ENCODE peak calls at places on chromosome 18, in five cellular contexts. N is activated CD8-positive, alpha-beta T cell treated with anti-CD3 and anti-CD28 coated beads for 36 hours; W is NCI-H748 treated with DMSO at 0.1 percent for 48 hours; O is NCI-H345; R is upper lobe of right lung. T is an unnamed sample.

GRCh38 chr18:76490701-76491171 is 4.3 kb downstream of the ZNF516 start:
- DNase-seq in N (peak; percentile 62), R (peak; percentile 87), W (peak; percentile 23), O (peak; percentile 47), T (peak; percentile 61)

GRCh38 chr18:2135309-2135708 is 436.0 kb downstream of the METTL4 start:
- DNase-seq in W (no peak), R (no peak), O (no peak), N (no peak), T (no peak)

GRCh38 chr18:24534737-24535136 is 74.3 kb downstream of the HRH4 start:
- DNase-seq in O (no peak), W (no peak), N (no peak), R (no peak), T (no peak)

GRCh38 chr18:57780318-57781127 is 22.6 kb downstream of the ATP8B1 start:
- DNase-seq in W (peak; percentile 63), N (no peak), R (no peak), O (peak; percentile 31), T (no peak)

GRCh38 chr18:15165048-15165447 is 417.1 kb downstream of the ANKRD30B start:
- DNase-seq in N (no peak), O (no peak), R (no peak), W (no peak), T (no peak)

GRCh38 chr18:63319383-63320040 is at the start of gene BCL2:
- DNase-seq in O (peak; percentile 59), N (peak; percentile 55), R (no peak), W (no peak), T (peak; percentile 64)

GRCh38 chr18:48824231-48824970 is 126.4 kb downstream of the SMAD7 start:
- DNase-seq in O (no peak), R (no peak), W (no peak), N (no peak), T (no peak)

GRCh38 chr18:44625367-44625766 is 55.3 kb upstream of the SETBP1 start:
- DNase-seq in O (no peak), R (no peak), N (no peak), W (no peak), T (peak; percentile 49)

GRCh38 chr18:9750606-9751304 is 42.7 kb downstream of the RAB31 start:
- DNase-seq in W (no peak), N (no peak), O (no peak), R (no peak), T (no peak)

GRCh38 chr18:78006006-78006802 is 756.6 kb downstream of the GALR1 start:
- DNase-seq in W (no peak), N (no peak), R (no peak), O (no peak), T (no peak)

GRCh38 chr18:57781128-57781463 is 22.0 kb downstream of the ATP8B1 start:
- DNase-seq in O (no peak), R (no peak), W (no peak), N (no peak), T (no peak)

GRCh38 chr18:77004555-77005380 is 127.8 kb downstream of the MBP start:
- DNase-seq in N (peak; percentile 18), O (no peak), R (peak; percentile 66), W (no peak), T (no peak)

GRCh38 chr18:8052237-8052701 is 485.2 kb downstream of the PTPRM start:
- DNase-seq in N (peak; percentile 41), W (peak; percentile 14), R (no peak), O (no peak), T (no peak)

GRCh38 chr18:5890606-5891360 is 4.5 kb downstream of the TMEM200C start:
- DNase-seq in N (peak; percentile 45), W (peak; percentile 38), O (no peak), R (peak; percentile 79), T (peak; percentile 58)

GRCh38 chr18:58619554-58619915 is 9.4 kb downstream of the ALPK2 start:
- DNase-seq in O (no peak), N (no peak), R (no peak), W (no peak), T (no peak)

GRCh38 chr18:44725300-44726096 is 44.8 kb downstream of the SETBP1 start:
- DNase-seq in W (no peak), R (no peak), O (no peak), N (peak; percentile 82), T (no peak)

GRCh38 chr18:61664413-61665084 is 228.3 kb downstream of the RNF152 start:
- DNase-seq in R (no peak), O (no peak), W (no peak), N (no peak), T (no peak)

GRCh38 chr18:51561821-51562220 is 364.3 kb upstream of the MEX3C start:
- DNase-seq in W (no peak), R (no peak), O (no peak), N (no peak), T (no peak)

GRCh38 chr18:57786038-57786437 is 17.1 kb downstream of the ATP8B1 start:
- DNase-seq in O (no peak), N (no peak), R (no peak), W (peak; percentile 95), T (peak; percentile 46)

GRCh38 chr18:74836296-74837139 is 238.8 kb downstream of the ZNF407 start:
- DNase-seq in R (no peak), N (no peak), W (peak; percentile 95), O (peak; percentile 89), T (peak; percentile 89)

GRCh38 chr18:9706081-9706935 is 1.8 kb upstream of the RAB31 start:
- DNase-seq in R (no peak), W (no peak), O (no peak), N (no peak), T (no peak)

GRCh38 chr18:10027031-10027430 is 113.2 kb downstream of the VAPA start:
- DNase-seq in O (no peak), W (no peak), N (no peak), R (no peak), T (no peak)

GRCh38 chr18:45588831-45589558 is 26.3 kb upstream of the SLC14A2 start:
- DNase-seq in W (no peak), N (no peak), O (no peak), R (no peak), T (no peak)

GRCh38 chr18:49971462-49971861 is 158.1 kb upstream of the ACAA2 start:
- DNase-seq in W (no peak), N (no peak), O (no peak), R (no peak), T (no peak)

GRCh38 chr18:55452123-55452611 is 135.8 kb downstream of the TCF4 start:
- DNase-seq in R (no peak), O (peak; percentile 59), N (no peak), W (no peak), T (peak; percentile 14)

GRCh38 chr18:64749884-64750283 is 601.0 kb upstream of the LINC00305 start:
- DNase-seq in N (no peak), O (no peak), R (no peak), W (no peak), T (no peak)

GRCh38 chr18:67634631-67635338 is 118.3 kb upstream of the DSEL start:
- DNase-seq in O (no peak), W (no peak), R (no peak), N (no peak), T (no peak)

GRCh38 chr18:4232656-4233055 is 222.5 kb downstream of the DLGAP1 start:
- DNase-seq in W (no peak), R (no peak), N (no peak), O (no peak), T (no peak)

GRCh38 chr18:46199515-46200147 is 95.4 kb downstream of the HAUS1 start:
- DNase-seq in N (no peak), R (no peak), W (no peak), O (peak; percentile 11), T (no peak)

GRCh38 chr18:29753379-29753778 is 1289.2 kb downstream of the DSC3 start:
- DNase-seq in R (no peak), N (no peak), O (no peak), W (no peak), T (no peak)

GRCh38 chr18:35458271-35458670 is 39.5 kb downstream of the INO80C start:
- DNase-seq in N (no peak), W (peak; percentile 69), O (peak; percentile 57), R (no peak), T (peak; percentile 71)

GRCh38 chr18:57649536-57650495 is 28.2 kb upstream of the NARS1 start:
- DNase-seq in R (no peak), W (no peak), N (no peak), O (no peak), T (no peak)

GRCh38 chr18:58097127-58097906 is 53.3 kb downstream of the NEDD4L start:
- DNase-seq in N (no peak), R (peak; percentile 74), W (no peak), O (no peak), T (no peak)

T was measured in NCI-H2081.